ENCODE peak calls at places on chromosomes 1 and 21, in seven cellular contexts. P is GM04504; S is HuH-7.5; E is BJ; T is T-helper 9 cell; I is naive thymus-derived CD4-positive, alpha-beta T cell; Y is erythroblast. B is an unnamed sample.

GRCh38 chr1:102897537-102897936 is 210.8 kb downstream of the COL11A1 start:
- DNase-seq in P (peak), S (no peak), E (peak), T (no peak), I (no peak), Y (no peak), B (no peak)

GRCh38 chr1:180945151-180945550 is 32.5 kb downstream of the KIAA1614 start:
- DNase-seq in P (no peak), S (no peak), E (no peak), T (no peak), I (no peak), Y (no peak), B (no peak)

GRCh38 chr1:55230654-55231053 is 15.5 kb upstream of the USP24 start:
- DNase-seq in P (no peak), S (no peak), E (no peak), T (no peak), I (no peak), Y (no peak), B (no peak)

GRCh38 chr1:219967361-219967760 is 39.0 kb upstream of the SLC30A10 start:
- DNase-seq in P (no peak), S (no peak), E (no peak), T (no peak), I (no peak), Y (no peak), B (no peak)

GRCh38 chr1:43844114-43844513 is 89.5 kb upstream of the ARTN start:
- DNase-seq in P (no peak), S (no peak), E (no peak), T (no peak), I (no peak), Y (no peak), B (peak)

GRCh38 chr1:204398197-204399125 is 13.2 kb downstream of the PPP1R15B start:
- DNase-seq in P (peak), S (peak), E (no peak), T (peak), I (peak), Y (peak), B (peak)

GRCh38 chr1:181469829-181470228 is 13.5 kb upstream of the CACNA1E start:
- DNase-seq in P (peak), S (no peak), E (peak), T (no peak), I (no peak), Y (no peak), B (peak)

GRCh38 chr1:24830680-24831272 is 85.5 kb downstream of the CLIC4 start:
- DNase-seq in P (peak), S (no peak), E (peak), T (no peak), I (peak), Y (peak), B (peak)

GRCh38 chr1:107724648-107725047 is 240.3 kb downstream of the VAV3 start:
- DNase-seq in P (no peak), S (no peak), E (no peak), T (no peak), I (no peak), Y (no peak), B (no peak)

GRCh38 chr1:188281927-188282326 is 1453.2 kb downstream of the PLA2G4A start:
- DNase-seq in P (no peak), S (no peak), E (no peak), T (no peak), I (no peak), Y (no peak), B (no peak)

GRCh38 chr21:22062472-22063139 is 1064.4 kb downstream of the NCAM2 start:
- DNase-seq in P (no peak), S (peak), E (no peak), T (no peak), I (no peak), Y (no peak), B (no peak)

GRCh38 chr1:172708452-172708851 is 49.5 kb downstream of the FASLG start:
- DNase-seq in P (no peak), S (no peak), E (no peak), T (no peak), I (peak), Y (no peak), B (no peak)

GRCh38 chr1:113983826-113984225 is 4.6 kb downstream of the OLFML3 start:
- DNase-seq in P (no peak), S (no peak), E (no peak), T (no peak), I (no peak), Y (no peak), B (no peak)

GRCh38 chr1:203186446-203187305 is at the start of gene CHI3L1:
- DNase-seq in P (no peak), S (no peak), E (no peak), T (no peak), I (no peak), Y (no peak), B (peak)

GRCh38 chr21:38219049-38219628 is 37.7 kb upstream of the KCNJ15 start:
- DNase-seq in P (peak), S (peak), E (peak), T (peak), I (peak), Y (peak), B (peak)

GRCh38 chr1:54273092-54273836 is 73.3 kb downstream of the MRPL37 start:
- DNase-seq in P (peak), S (no peak), E (no peak), T (no peak), I (no peak), Y (no peak), B (no peak)

GRCh38 chr21:44932366-44933181 is 7.3 kb upstream of the SLX9 start:
- DNase-seq in P (no peak), S (peak), E (no peak), T (peak), I (peak), Y (peak), B (peak)

GRCh38 chr1:147292012-147292411 is 49.5 kb downstream of the CHD1L start:
- DNase-seq in P (peak), S (no peak), E (peak), T (no peak), I (no peak), Y (no peak), B (no peak)

GRCh38 chr1:62198781-62199125 is 4.1 kb downstream of the L1TD1 start:
- DNase-seq in P (no peak), S (no peak), E (no peak), T (no peak), I (no peak), Y (no peak), B (no peak)

GRCh38 chr21:31599563-31599962 is 59.9 kb upstream of the SOD1 start:
- DNase-seq in P (no peak), S (no peak), E (no peak), T (no peak), I (no peak), Y (no peak), B (no peak)

GRCh38 chr1:151235235-151235634 is 19.3 kb upstream of the PSMD4 start:
- DNase-seq in P (no peak), S (no peak), E (no peak), T (no peak), I (no peak), Y (no peak), B (no peak)

GRCh38 chr1:119655160-119655559 is 7.1 kb upstream of the ZNF697 start:
- DNase-seq in P (no peak), S (no peak), E (no peak), T (no peak), I (no peak), Y (no peak), B (no peak)

GRCh38 chr1:183278736-183279591 is 92.9 kb downstream of the LAMC2 start:
- DNase-seq in P (peak), S (no peak), E (peak), T (no peak), I (no peak), Y (no peak), B (no peak)

GRCh38 chr1:226274138-226274537 is 34.8 kb downstream of the LIN9 start:
- DNase-seq in P (no peak), S (no peak), E (no peak), T (no peak), I (no peak), Y (peak), B (no peak)

GRCh38 chr1:204320413-204320812 is 39.3 kb downstream of the PLEKHA6 start:
- DNase-seq in P (peak), S (no peak), E (peak), T (no peak), I (no peak), Y (no peak), B (peak)

GRCh38 chr1:153544453-153545066 is 1.0 kb downstream of the S100A4 start:
- DNase-seq in P (no peak), S (no peak), E (no peak), T (no peak), I (no peak), Y (no peak), B (no peak)

GRCh38 chr1:5901841-5902240 is 90.4 kb downstream of the NPHP4 start:
- DNase-seq in P (no peak), S (no peak), E (no peak), T (no peak), I (no peak), Y (no peak), B (no peak)

GRCh38 chr1:242432491-242433095 is 91.9 kb downstream of the PLD5 start:
- DNase-seq in P (no peak), S (no peak), E (no peak), T (no peak), I (no peak), Y (no peak), B (no peak)

GRCh38 chr21:27371688-27372331 is 404.9 kb upstream of the ADAMTS5 start:
- DNase-seq in P (no peak), S (no peak), E (no peak), T (no peak), I (no peak), Y (no peak), B (peak)

GRCh38 chr1:203284411-203285208 is 20.7 kb upstream of the BTG2 start:
- DNase-seq in P (no peak), S (no peak), E (no peak), T (no peak), I (no peak), Y (no peak), B (no peak)

GRCh38 chr21:32457360-32457840 is 44.9 kb downstream of the EVA1C start:
- DNase-seq in P (no peak), S (no peak), E (no peak), T (no peak), I (no peak), Y (peak), B (peak)

GRCh38 chr1:168387781-168388760 is 107.4 kb downstream of the TBX19 start:
- DNase-seq in P (no peak), S (no peak), E (no peak), T (no peak), I (no peak), Y (no peak), B (no peak)

GRCh38 chr1:167431261-167431908 is 86.9 kb downstream of the CD247 start:
- DNase-seq in P (no peak), S (no peak), E (no peak), T (no peak), I (no peak), Y (no peak), B (no peak)